ENCODE peak calls at places on chromosomes 12 and 14, in five cellular contexts. I is SK-N-SH, Y is HCT116, R is K562, D is GM12878. E is an unnamed sample.

GRCh38 chr12:131893605-131894312 is 663 bp upstream of the ULK1 start:
- DNase-seq in I (no peak), Y (no peak), R (no peak), D (no peak), E (peak; percentile 14)

GRCh38 chr14:90758959-90759358 is 57.3 kb downstream of the TTC7B start:
- DNase-seq in I (no peak), Y (no peak), R (no peak), D (no peak), E (no peak)

GRCh38 chr12:107759410-107759809 is 1.5 kb downstream of the PRDM4 start:
- DNase-seq in I (no peak), Y (peak; percentile 47), R (peak; percentile 60), D (no peak), E (peak; percentile 50)

GRCh38 chr12:6276936-6277615 is 33.4 kb upstream of the PLEKHG6 start:
- DNase-seq in I (no peak), Y (no peak), R (no peak), D (no peak), E (no peak)

GRCh38 chr14:56918849-56919574 is 108.7 kb upstream of the OTX2 start:
- DNase-seq in I (no peak), Y (no peak), R (no peak), D (no peak), E (no peak)

GRCh38 chr14:26873556-26873955 is 275.7 kb upstream of the NOVA1 start:
- DNase-seq in I (no peak), Y (no peak), R (no peak), D (no peak), E (no peak)

GRCh38 chr14:35369701-35370191 is 34.8 kb downstream of the NFKBIA start:
- DNase-seq in I (no peak), Y (no peak), R (no peak), D (no peak), E (no peak)

GRCh38 chr14:93036652-93037341 is 78.9 kb downstream of the ITPK1 start:
- DNase-seq in I (no peak), Y (no peak), R (no peak), D (no peak), E (no peak)

GRCh38 chr14:34843011-34843554 is 32.1 kb downstream of the BAZ1A start:
- DNase-seq in I (peak; percentile 11), Y (no peak), R (peak; percentile 26), D (peak; percentile 27), E (peak; percentile 41)

GRCh38 chr14:100861188-100861936 is 35.4 kb downstream of the MEG3 start:
- DNase-seq in I (no peak), Y (no peak), R (no peak), D (no peak), E (no peak)

GRCh38 chr14:100861937-100862247 is 36.0 kb downstream of the MEG3 start:
- DNase-seq in I (no peak), Y (no peak), R (no peak), D (no peak), E (no peak)

GRCh38 chr14:100859781-100860180 is 33.9 kb downstream of the MEG3 start:
- DNase-seq in I (no peak), Y (no peak), R (no peak), D (no peak), E (no peak)

GRCh38 chr14:100862277-100862676 is 36.4 kb downstream of the MEG3 start:
- DNase-seq in I (no peak), Y (no peak), R (peak; percentile 21), D (no peak), E (no peak)

DNA sequence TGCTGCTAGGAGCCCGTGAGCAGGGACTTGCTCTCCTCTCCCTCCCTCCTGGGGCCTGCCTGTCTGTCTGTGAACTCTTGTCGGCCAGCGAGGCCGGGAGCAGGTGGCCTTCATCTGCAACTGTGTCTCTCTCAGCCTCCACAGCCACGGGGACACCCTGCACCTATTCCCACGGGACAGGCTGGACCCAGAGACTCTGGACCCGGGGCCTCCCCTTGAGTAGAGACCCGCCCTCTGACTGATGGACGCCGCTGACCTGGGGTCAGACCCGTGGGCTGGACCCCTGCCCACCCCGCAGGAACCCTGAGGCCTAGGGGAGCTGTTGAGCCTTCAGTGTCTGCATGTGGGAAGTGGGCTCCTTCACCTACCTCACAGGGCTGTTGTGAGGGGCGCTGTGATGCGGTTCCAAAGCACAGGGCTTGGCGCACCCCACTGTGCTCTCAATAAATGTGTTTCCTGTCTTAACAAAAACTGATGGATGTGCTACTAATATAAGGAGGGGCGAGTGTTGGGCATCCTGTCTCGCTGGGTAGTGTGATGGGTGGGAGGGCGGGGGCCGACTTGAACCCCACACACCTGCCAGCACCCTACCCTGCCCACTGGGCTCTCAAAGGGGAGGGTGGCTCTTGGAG is 34.8 kb downstream of the MEG3 start:
- DNase-seq in I (no peak), Y (no peak), R (no peak), D (no peak), E (no peak)
- TF ChIP-seq JUND in I (no peak), Y (no peak), R (no peak), D (no peak), E (no peak)

GRCh38 chr14:38042356-38042755 is 165.3 kb upstream of the SSTR1 start:
- DNase-seq in I (no peak), Y (peak; percentile 49), R (no peak), D (no peak), E (no peak)
- TF ChIP-seq JUND in I (no peak), Y (peak; percentile 46), R (no peak), D (no peak), E (no peak)

DNA sequence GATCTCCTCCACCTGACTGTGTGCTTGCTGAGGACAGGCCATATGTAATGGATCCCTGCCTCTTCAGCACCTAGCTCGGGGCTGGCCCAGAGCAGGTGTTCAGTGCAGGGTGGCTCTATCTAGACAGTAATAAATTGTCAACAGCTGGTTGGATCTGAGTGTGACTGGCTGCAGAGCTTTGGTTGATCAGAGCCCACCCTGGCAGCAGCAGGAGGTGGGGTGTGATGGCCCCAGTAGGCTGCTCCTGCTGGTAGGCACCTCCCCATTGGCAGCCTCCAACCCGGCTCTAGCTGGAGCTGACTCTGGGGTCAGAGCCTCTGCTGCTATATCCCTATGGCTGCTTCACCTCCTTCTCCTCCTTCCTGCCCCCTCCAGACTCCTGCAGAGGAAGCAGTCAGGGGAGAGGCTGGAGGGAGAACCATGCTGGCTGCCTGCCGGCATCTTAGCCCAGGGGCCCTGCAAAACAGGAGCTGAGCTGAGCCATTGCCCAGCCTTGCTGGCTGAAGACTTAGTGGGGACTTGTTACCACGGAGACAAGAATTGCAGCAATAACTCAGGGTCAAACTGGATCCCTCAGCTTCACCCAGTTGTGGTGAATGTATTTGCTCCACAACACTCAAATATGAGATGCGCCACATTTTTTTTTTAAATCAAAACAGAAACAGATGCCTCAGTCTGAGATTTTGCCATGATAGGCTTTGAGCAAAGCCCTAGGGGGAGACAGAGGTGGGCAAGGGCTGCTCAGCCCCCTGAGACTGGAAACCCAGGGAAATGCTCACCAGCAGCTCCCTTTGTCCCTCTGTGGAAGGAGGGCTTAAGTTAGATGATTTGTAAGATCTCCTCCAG is 22.2 kb downstream of the TMEM63C start:
- DNase-seq in I (peak; percentile 70), Y (no peak), R (no peak), D (no peak), E (peak; percentile 45)
- TF ChIP-seq JUND in I (no peak), Y (no peak), R (no peak), D (no peak), E (no peak)

GRCh38 chr12:109418848-109419474 is 58.1 kb downstream of the KCTD10 start:
- DNase-seq in I (no peak), Y (no peak), R (no peak), D (no peak), E (no peak)
- TF ChIP-seq JUND in I (no peak), Y (no peak), R (no peak), D (no peak), E (no peak)

DNA sequence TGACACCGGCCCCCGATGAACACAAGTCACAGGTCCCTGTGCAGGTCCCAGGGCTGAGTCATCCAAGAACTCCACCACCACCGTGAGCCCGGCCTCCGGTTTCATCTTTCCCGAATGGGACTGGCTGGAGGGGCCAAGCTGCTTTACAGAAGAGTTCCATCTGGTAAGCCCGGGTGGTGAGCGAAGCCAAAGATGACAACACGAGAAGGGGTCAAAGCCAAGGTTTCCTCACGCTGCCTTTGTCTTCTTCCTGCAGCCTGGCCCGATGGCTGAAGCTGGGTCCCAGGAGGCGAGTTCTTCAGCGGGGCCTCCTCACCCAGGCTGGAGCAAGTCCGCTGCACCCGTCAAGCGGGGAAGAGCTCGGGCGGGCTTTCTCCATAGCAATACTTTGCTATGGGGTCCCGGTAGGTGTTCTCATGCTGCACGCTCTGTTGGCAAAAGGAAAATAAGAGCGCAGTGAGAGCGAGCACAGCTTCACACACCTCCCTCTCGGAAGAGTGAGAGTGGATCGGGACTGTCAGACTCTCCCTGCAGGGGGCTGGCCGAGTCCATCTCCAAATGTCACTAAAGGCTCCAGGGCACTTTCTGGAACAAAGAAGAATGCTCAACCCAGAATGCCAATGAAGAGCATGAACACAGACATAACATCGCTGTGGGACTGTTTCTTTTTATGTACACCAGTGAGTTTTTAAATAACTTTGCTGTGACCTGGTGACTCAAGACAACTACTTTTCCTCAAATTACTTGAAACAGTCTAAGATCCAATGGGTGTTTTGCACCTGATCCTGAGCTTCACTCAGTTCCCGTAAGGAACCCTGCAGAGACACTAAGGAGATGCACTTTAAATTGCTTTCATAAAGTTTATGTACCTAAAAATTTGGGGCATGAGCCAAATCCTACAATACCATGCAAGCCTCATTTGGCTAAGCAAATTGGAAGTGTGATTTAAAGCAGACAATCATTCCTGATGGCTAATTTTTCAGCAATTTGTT is 20.1 kb downstream of the SPRING1 start:
- DNase-seq in I (no peak), Y (no peak), R (no peak), D (no peak), E (no peak)
- TF ChIP-seq JUND in I (no peak), Y (no peak), R (no peak), D (no peak), E (no peak)

GRCh38 chr12:89373772-89374572 is 21.7 kb upstream of the DUSP6 start:
- DNase-seq in I (no peak), Y (no peak), R (no peak), D (no peak), E (no peak)

GRCh38 chr12:89376202-89376529 is 23.9 kb upstream of the DUSP6 start:
- DNase-seq in I (no peak), Y (no peak), R (no peak), D (no peak), E (no peak)

GRCh38 chr12:89370850-89371249 is 18.5 kb upstream of the DUSP6 start:
- DNase-seq in I (no peak), Y (peak; percentile 36), R (no peak), D (no peak), E (no peak)

GRCh38 chr12:89370411-89370810 is 18.1 kb upstream of the DUSP6 start:
- DNase-seq in I (no peak), Y (no peak), R (no peak), D (no peak), E (no peak)

GRCh38 chr12:89372584-89373370 is 20.5 kb upstream of the DUSP6 start:
- DNase-seq in I (no peak), Y (no peak), R (peak; percentile 29), D (no peak), E (no peak)
- TF ChIP-seq JUND in I (no peak), Y (no peak), R (no peak), D (no peak), E (peak; percentile 57)

E was measured in T47D.